ENCODE peak calls at places on chromosomes 16 and 17, in nine cellular contexts. One of them, this sample, is unnamed.

GRCh38 chr16:69406780-69407331 is 17.6 kb upstream of the CYB5B start:
- DNase-seq in ovary: no peak
- DNase-seq in esophagus muscularis mucosa: no peak
- DNase-seq in tibial nerve: no peak
- DNase-seq in upper lobe of left lung: no peak
- DNase-seq in stomach: no peak
- DNase-seq in HepG2: peak
- DNase-seq in A549: peak
- DNase-seq in H1: no peak
- DNase-seq in this sample: no peak

GRCh38 chr17:75819116-75819515 is 25.1 kb downstream of the UNC13D start:
- DNase-seq in ovary: no peak
- DNase-seq in esophagus muscularis mucosa: no peak
- DNase-seq in tibial nerve: no peak
- DNase-seq in upper lobe of left lung: no peak
- DNase-seq in stomach: no peak
- DNase-seq in HepG2: no peak
- DNase-seq in A549: no peak
- DNase-seq in H1: no peak
- DNase-seq in this sample: no peak

GRCh38 chr17:82385559-82386255 is 14.1 kb downstream of the UTS2R start:
- DNase-seq in ovary: no peak
- DNase-seq in esophagus muscularis mucosa: no peak
- DNase-seq in tibial nerve: no peak
- DNase-seq in upper lobe of left lung: peak
- DNase-seq in stomach: no peak
- DNase-seq in HepG2: no peak
- DNase-seq in A549: no peak
- DNase-seq in H1: no peak
- DNase-seq in this sample: no peak

GRCh38 chr16:4272114-4272954 is 489 bp downstream of the TFAP4 start:
- DNase-seq in ovary: no peak
- DNase-seq in esophagus muscularis mucosa: no peak
- DNase-seq in tibial nerve: no peak
- DNase-seq in upper lobe of left lung: peak
- DNase-seq in stomach: peak
- DNase-seq in HepG2: peak
- DNase-seq in A549: peak
- DNase-seq in H1: peak
- DNase-seq in this sample: peak

GRCh38 chr17:50423553-50424159 is 2.4 kb upstream of the ACSF2 start:
- DNase-seq in ovary: no peak
- DNase-seq in esophagus muscularis mucosa: no peak
- DNase-seq in tibial nerve: no peak
- DNase-seq in upper lobe of left lung: no peak
- DNase-seq in stomach: no peak
- DNase-seq in HepG2: peak
- DNase-seq in A549: peak
- DNase-seq in H1: no peak
- DNase-seq in this sample: no peak

GRCh38 chr16:14564323-14564722 is 65.7 kb downstream of the PARN start:
- DNase-seq in ovary: no peak
- DNase-seq in esophagus muscularis mucosa: no peak
- DNase-seq in tibial nerve: no peak
- DNase-seq in upper lobe of left lung: no peak
- DNase-seq in stomach: peak
- DNase-seq in HepG2: peak
- DNase-seq in A549: peak
- DNase-seq in H1: no peak
- DNase-seq in this sample: peak

GRCh38 chr16:3274490-3274889 is 8.8 kb upstream of the ZNF263 start:
- DNase-seq in ovary: no peak
- DNase-seq in esophagus muscularis mucosa: no peak
- DNase-seq in tibial nerve: no peak
- DNase-seq in upper lobe of left lung: no peak
- DNase-seq in stomach: no peak
- DNase-seq in HepG2: peak
- DNase-seq in A549: no peak
- DNase-seq in H1: no peak
- DNase-seq in this sample: no peak

GRCh38 chr17:29569245-29569950 is 897 bp downstream of the TP53I13 start:
- DNase-seq in ovary: no peak
- DNase-seq in esophagus muscularis mucosa: no peak
- DNase-seq in tibial nerve: no peak
- DNase-seq in upper lobe of left lung: no peak
- DNase-seq in stomach: no peak
- DNase-seq in HepG2: no peak
- DNase-seq in A549: no peak
- DNase-seq in H1: no peak
- DNase-seq in this sample: no peak

GRCh38 chr16:52553322-52553721 is 6.4 kb upstream of the TOX3 start:
- DNase-seq in ovary: no peak
- DNase-seq in esophagus muscularis mucosa: peak
- DNase-seq in tibial nerve: no peak
- DNase-seq in upper lobe of left lung: no peak
- DNase-seq in stomach: no peak
- DNase-seq in HepG2: no peak
- DNase-seq in A549: no peak
- DNase-seq in H1: no peak
- DNase-seq in this sample: no peak

GRCh38 chr17:81488276-81488860 is 24.2 kb downstream of the ACTG1 start:
- DNase-seq in ovary: peak
- DNase-seq in esophagus muscularis mucosa: no peak
- DNase-seq in tibial nerve: no peak
- DNase-seq in upper lobe of left lung: peak
- DNase-seq in stomach: no peak
- DNase-seq in HepG2: no peak
- DNase-seq in A549: no peak
- DNase-seq in H1: no peak
- DNase-seq in this sample: no peak

GRCh38 chr17:43090022-43090421 is 35.1 kb downstream of the BRCA1 start:
- DNase-seq in ovary: no peak
- DNase-seq in esophagus muscularis mucosa: no peak
- DNase-seq in tibial nerve: no peak
- DNase-seq in upper lobe of left lung: no peak
- DNase-seq in stomach: no peak
- DNase-seq in HepG2: no peak
- DNase-seq in A549: no peak
- DNase-seq in H1: no peak
- DNase-seq in this sample: no peak

DNA sequence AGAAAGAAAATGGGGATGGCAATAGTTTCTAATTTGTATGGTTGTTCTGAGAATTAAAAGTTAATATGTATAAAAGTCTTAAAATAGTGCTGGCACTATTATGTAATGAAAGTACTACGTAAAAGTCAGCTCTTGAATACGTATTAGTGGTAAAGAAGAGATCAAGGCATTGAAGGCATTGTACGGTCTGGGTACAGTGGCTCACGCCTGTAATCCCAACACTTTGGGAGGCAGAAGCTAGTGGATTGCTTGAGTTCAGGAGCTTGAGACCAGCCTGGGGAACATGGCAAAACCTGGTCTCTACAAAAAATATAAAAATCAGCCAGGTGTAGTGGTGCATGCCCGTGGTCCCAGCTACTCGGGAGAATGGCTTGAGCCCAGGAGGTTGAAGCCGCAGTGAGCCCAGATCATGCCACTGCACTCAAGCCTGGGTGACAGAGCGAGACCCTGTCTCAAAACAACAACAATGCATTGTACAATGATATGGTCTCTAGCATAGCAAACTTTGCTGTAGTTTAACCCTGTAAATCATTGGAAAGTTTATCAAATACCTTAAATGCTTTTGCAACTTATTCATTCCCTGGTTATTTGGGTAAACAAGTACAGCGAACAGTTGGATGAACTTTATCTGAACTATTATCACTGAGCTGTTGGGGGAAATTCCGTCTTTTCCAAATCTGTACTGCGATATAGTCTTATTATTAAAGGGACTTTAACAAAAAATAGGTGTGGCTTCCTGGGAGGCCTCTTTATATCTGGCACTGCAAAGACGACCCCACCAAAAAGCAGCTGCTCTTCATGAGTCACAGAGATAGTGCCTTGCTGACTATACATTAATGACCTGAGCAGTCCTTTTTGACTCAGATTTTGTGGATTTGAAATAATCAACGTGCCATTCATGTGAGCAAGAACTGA is 73.6 kb downstream of the GPRC5B start:
- DNase-seq in ovary: no peak
- DNase-seq in esophagus muscularis mucosa: no peak
- DNase-seq in tibial nerve: no peak
- DNase-seq in upper lobe of left lung: no peak
- DNase-seq in stomach: no peak
- DNase-seq in HepG2: peak
- DNase-seq in A549: peak
- DNase-seq in H1: no peak
- DNase-seq in this sample: no peak
- TF ChIP-seq EP300 in ovary: no peak
- TF ChIP-seq EP300 in esophagus muscularis mucosa: no peak
- TF ChIP-seq EP300 in tibial nerve: no peak
- TF ChIP-seq EP300 in upper lobe of left lung: no peak
- TF ChIP-seq EP300 in stomach: no peak
- TF ChIP-seq EP300 in HepG2: no peak
- TF ChIP-seq EP300 in A549: peak
- TF ChIP-seq EP300 in H1: no peak
- TF ChIP-seq EP300 in this sample: no peak

DNA sequence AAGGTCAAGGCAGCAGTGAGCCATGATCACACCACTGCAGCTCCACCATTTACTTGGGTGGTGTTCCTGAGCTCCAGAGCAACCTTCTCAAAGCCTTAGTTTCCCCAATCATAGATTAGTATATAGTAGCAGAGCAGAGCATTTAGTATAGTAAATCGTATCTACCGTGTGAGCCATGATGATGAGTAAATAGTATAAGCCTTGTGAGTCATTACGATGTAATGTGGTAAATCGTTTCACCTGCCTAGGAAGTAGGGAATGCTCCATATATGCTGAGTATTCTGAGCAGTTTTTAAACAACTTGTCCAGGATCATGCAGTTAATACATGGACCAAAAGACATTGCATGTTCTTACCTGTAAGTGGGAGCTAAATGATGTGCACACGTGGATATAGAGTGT is 66.4 kb downstream of the SCNN1B start:
- DNase-seq in ovary: no peak
- DNase-seq in esophagus muscularis mucosa: no peak
- DNase-seq in tibial nerve: no peak
- DNase-seq in upper lobe of left lung: no peak
- DNase-seq in stomach: no peak
- DNase-seq in HepG2: no peak
- DNase-seq in A549: no peak
- DNase-seq in H1: no peak
- DNase-seq in this sample: no peak
- TF ChIP-seq CTCF in ovary: no peak
- TF ChIP-seq CTCF in esophagus muscularis mucosa: no peak
- TF ChIP-seq CTCF in tibial nerve: no peak
- TF ChIP-seq CTCF in upper lobe of left lung: no peak
- TF ChIP-seq CTCF in stomach: no peak
- TF ChIP-seq CTCF in HepG2: no peak
- TF ChIP-seq CTCF in A549: no peak
- TF ChIP-seq CTCF in H1: no peak
- TF ChIP-seq CTCF in this sample: no peak

DNA sequence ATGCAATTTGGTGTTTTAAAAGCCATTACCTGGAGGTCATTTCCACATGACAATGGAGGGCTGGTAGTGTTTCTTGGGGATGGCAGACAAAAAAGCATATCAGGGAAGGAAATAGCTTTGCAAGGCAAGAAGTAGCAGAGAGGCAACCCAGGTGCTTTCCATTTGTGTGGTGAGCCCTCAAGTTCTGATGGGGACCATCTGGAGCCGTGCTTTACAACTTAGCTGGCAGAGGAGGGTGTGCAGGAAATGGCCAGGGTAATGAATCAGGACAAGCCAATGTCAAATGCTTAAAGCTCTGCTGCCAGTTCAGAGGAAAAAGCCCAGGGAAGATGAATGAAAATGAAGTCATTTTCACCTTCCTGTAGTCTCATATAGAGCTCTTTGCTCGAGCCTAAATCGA is 91.7 kb upstream of the NLRP1 start:
- DNase-seq in ovary: no peak
- DNase-seq in esophagus muscularis mucosa: no peak
- DNase-seq in tibial nerve: no peak
- DNase-seq in upper lobe of left lung: no peak
- DNase-seq in stomach: no peak
- DNase-seq in HepG2: no peak
- DNase-seq in A549: no peak
- DNase-seq in H1: no peak
- DNase-seq in this sample: no peak
- H3K27ac ChIP-seq in ovary: no peak
- H3K27ac ChIP-seq in esophagus muscularis mucosa: no peak
- H3K27ac ChIP-seq in tibial nerve: no peak
- H3K27ac ChIP-seq in upper lobe of left lung: no peak
- H3K27ac ChIP-seq in stomach: no peak
- H3K27ac ChIP-seq in HepG2: no peak
- H3K27ac ChIP-seq in A549: no peak
- H3K27ac ChIP-seq in H1: no peak
- H3K27ac ChIP-seq in this sample: no peak

GRCh38 chr17:57666946-57667345 is 78.2 kb downstream of the CCDC182 start:
- DNase-seq in ovary: no peak
- DNase-seq in esophagus muscularis mucosa: no peak
- DNase-seq in tibial nerve: no peak
- DNase-seq in upper lobe of left lung: no peak
- DNase-seq in stomach: no peak
- DNase-seq in HepG2: no peak
- DNase-seq in A549: no peak
- DNase-seq in H1: peak
- DNase-seq in this sample: no peak

GRCh38 chr17:57666198-57666870 is 78.8 kb downstream of the CCDC182 start:
- DNase-seq in ovary: no peak
- DNase-seq in esophagus muscularis mucosa: no peak
- DNase-seq in tibial nerve: no peak
- DNase-seq in upper lobe of left lung: no peak
- DNase-seq in stomach: no peak
- DNase-seq in HepG2: no peak
- DNase-seq in A549: no peak
- DNase-seq in H1: peak
- DNase-seq in this sample: no peak

GRCh38 chr17:57665128-57665527 is 80.0 kb downstream of the CCDC182 start:
- DNase-seq in ovary: no peak
- DNase-seq in esophagus muscularis mucosa: no peak
- DNase-seq in tibial nerve: no peak
- DNase-seq in upper lobe of left lung: no peak
- DNase-seq in stomach: no peak
- DNase-seq in HepG2: no peak
- DNase-seq in A549: no peak
- DNase-seq in H1: no peak
- DNase-seq in this sample: no peak

GRCh38 chr17:57667461-57667923 is 77.6 kb downstream of the CCDC182 start:
- DNase-seq in ovary: no peak
- DNase-seq in esophagus muscularis mucosa: no peak
- DNase-seq in tibial nerve: no peak
- DNase-seq in upper lobe of left lung: no peak
- DNase-seq in stomach: peak
- DNase-seq in HepG2: no peak
- DNase-seq in A549: no peak
- DNase-seq in H1: peak
- DNase-seq in this sample: no peak

DNA sequence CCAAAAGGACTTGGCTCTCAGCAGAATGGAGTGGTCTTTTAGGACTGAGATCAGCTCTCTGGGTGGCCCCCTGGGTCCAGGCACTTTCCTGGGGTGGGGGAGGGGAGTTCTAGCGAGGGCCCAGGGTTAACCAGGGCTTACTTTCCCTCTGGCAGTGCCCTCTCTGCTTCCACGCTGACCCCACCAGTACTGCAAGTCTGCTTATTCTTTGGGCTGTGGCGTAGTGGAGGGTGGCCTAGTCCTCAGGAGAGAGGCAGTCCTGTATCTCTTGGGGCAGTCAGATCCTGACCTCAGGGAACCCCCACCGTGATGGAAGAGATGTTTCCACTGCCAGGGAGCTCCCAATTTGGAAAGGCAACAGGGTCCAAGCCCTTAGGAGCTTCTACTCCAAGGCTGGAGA is 79.4 kb downstream of the CCDC182 start:
- DNase-seq in ovary: no peak
- DNase-seq in esophagus muscularis mucosa: no peak
- DNase-seq in tibial nerve: no peak
- DNase-seq in upper lobe of left lung: no peak
- DNase-seq in stomach: no peak
- DNase-seq in HepG2: no peak
- DNase-seq in A549: no peak
- DNase-seq in H1: no peak
- DNase-seq in this sample: no peak
- TF ChIP-seq EP300 in ovary: no peak
- TF ChIP-seq EP300 in esophagus muscularis mucosa: no peak
- TF ChIP-seq EP300 in tibial nerve: no peak
- TF ChIP-seq EP300 in upper lobe of left lung: no peak
- TF ChIP-seq EP300 in stomach: no peak
- TF ChIP-seq EP300 in HepG2: no peak
- TF ChIP-seq EP300 in A549: no peak
- TF ChIP-seq EP300 in H1: no peak
- TF ChIP-seq EP300 in this sample: no peak

This sample was measured in transverse colon.